ENCODE peak calls at places on chromosome 14, in five cellular contexts. B is breast epithelium, A is stomach, W is GM12891, I is sigmoid colon. M is an unnamed sample.

GRCh38 chr14:67765192-67765834 is 51.1 kb downstream of the ZFYVE26 start:
- DNase-seq in A (no peak), I (no peak), W (no peak), B (no peak), M (no peak)

GRCh38 chr14:78399316-78399889 is 229.2 kb downstream of the NRXN3 start:
- DNase-seq in W (no peak), I (no peak), A (no peak), B (no peak), M (no peak)

GRCh38 chr14:65850429-65851145 is 438.1 kb downstream of the FUT8 start:
- DNase-seq in B (no peak), I (no peak), A (no peak), W (no peak), M (no peak)

GRCh38 chr14:75315143-75315542 is 36.5 kb downstream of the FOS start:
- DNase-seq in W (no peak), A (peak; percentile 54), B (no peak), I (peak; percentile 68), M (no peak)

GRCh38 chr14:66240112-66240511 is 246.1 kb upstream of the CCDC196 start:
- DNase-seq in B (no peak), A (no peak), I (no peak), W (no peak), M (no peak)

GRCh38 chr14:96631621-96632362 is 129.6 kb downstream of the PAPOLA start:
- DNase-seq in A (peak; percentile 18), I (no peak), B (no peak), W (no peak), M (no peak)

GRCh38 chr14:64509036-64509435 is 4.5 kb downstream of the ZBTB1 start:
- DNase-seq in I (no peak), A (no peak), W (no peak), B (no peak), M (no peak)

GRCh38 chr14:75334191-75335051 is 55.8 kb downstream of the FOS start:
- DNase-seq in W (peak; percentile 39), B (no peak), I (peak; percentile 83), A (peak; percentile 42), M (peak; percentile 36)

GRCh38 chr14:91519239-91520036 is 9.3 kb upstream of the PPP4R3A start:
- DNase-seq in W (no peak), B (no peak), I (no peak), A (no peak), M (no peak)

GRCh38 chr14:98433436-98433835 is 838.6 kb downstream of the BCL11B start:
- DNase-seq in B (no peak), A (no peak), W (no peak), I (no peak), M (no peak)

GRCh38 chr14:46140445-46140844 is 511.1 kb downstream of the RPL10L start:
- DNase-seq in I (no peak), B (no peak), W (no peak), A (no peak), M (no peak)

GRCh38 chr14:29216316-29216715 is 449.7 kb downstream of the FOXG1 start:
- DNase-seq in B (no peak), I (no peak), A (no peak), W (no peak), M (no peak)

GRCh38 chr14:93619176-93619793 is 169.0 kb downstream of the PRIMA1 start:
- DNase-seq in B (no peak), W (peak; percentile 9), A (peak; percentile 31), I (no peak), M (peak; percentile 5)
- TF ChIP-seq POLR2A in B (no peak), W (no peak), A (no peak), I (no peak), M (no peak)

GRCh38 chr14:105666420-105666819 is 140.0 kb downstream of the TMEM121 start:
- DNase-seq in A (no peak), I (no peak), W (no peak), B (no peak), M (no peak)
- TF ChIP-seq POLR2AphosphoS5 in A (no peak), I (no peak), W (no peak), B (no peak), M (no peak)

GRCh38 chr14:24176599-24176998 is 4.7 kb downstream of the REC8 start:
- DNase-seq in W (no peak), B (no peak), I (no peak), A (no peak), M (no peak)

GRCh38 chr14:24167527-24168114 is 4.3 kb upstream of the REC8 start:
- DNase-seq in W (no peak), I (no peak), B (no peak), A (no peak), M (no peak)

GRCh38 chr14:24172261-24172860 is 481 bp downstream of the REC8 start:
- DNase-seq in B (no peak), A (no peak), I (no peak), W (no peak), M (no peak)

GRCh38 chr14:24172871-24173281 is 996 bp downstream of the REC8 start:
- DNase-seq in I (no peak), B (no peak), W (no peak), A (no peak), M (no peak)

GRCh38 chr14:24171422-24172260 is at the start of gene REC8:
- DNase-seq in A (peak; percentile 82), W (peak; percentile 95), B (no peak), I (peak; percentile 95), M (peak; percentile 89)
- TF ChIP-seq POLR2A in A (peak; percentile 33), W (peak; percentile 85), B (no peak), I (no peak), M (peak; percentile 75)

GRCh38 chr14:99793213-99794155 is at the start of gene EML1:
- DNase-seq in B (peak; percentile 70), W (peak; percentile 95), I (peak; percentile 93), A (peak; percentile 83), M (peak; percentile 92)
- TF ChIP-seq POLR2AphosphoS5 in B (no peak), W (no peak), I (peak; percentile 7), A (no peak), M (no peak)

GRCh38 chr14:81170104-81170828 is 50.5 kb downstream of the GTF2A1 start:
- DNase-seq in A (peak; percentile 92), W (peak; percentile 44), I (peak; percentile 97), B (peak; percentile 87), M (peak; percentile 64)
- TF ChIP-seq POLR2A in A (no peak), W (peak; percentile 83), I (peak; percentile 21), B (peak; percentile 25), M (peak; percentile 81)

GRCh38 chr14:105053421-105053820 is 11.8 kb downstream of the GPR132 start:
- DNase-seq in I (no peak), W (no peak), B (no peak), A (no peak), M (no peak)
- TF ChIP-seq POLR2AphosphoS5 in I (no peak), W (no peak), B (no peak), A (no peak), M (no peak)

GRCh38 chr14:31252865-31253264 is 45.3 kb upstream of the HECTD1 start:
- DNase-seq in I (no peak), B (no peak), W (no peak), A (no peak), M (no peak)

GRCh38 chr14:31256534-31257243 is 49.1 kb upstream of the HECTD1 start:
- DNase-seq in A (no peak), B (no peak), W (no peak), I (no peak), M (no peak)

GRCh38 chr14:31253746-31254471 is 46.3 kb upstream of the HECTD1 start:
- DNase-seq in W (no peak), I (no peak), A (no peak), B (no peak), M (no peak)

GRCh38 chr14:31255286-31255685 is 47.7 kb upstream of the HECTD1 start:
- DNase-seq in A (no peak), B (no peak), I (no peak), W (no peak), M (no peak)

GRCh38 chr14:31251028-31251958 is 43.7 kb upstream of the HECTD1 start:
- DNase-seq in W (no peak), A (peak; percentile 41), B (no peak), I (no peak), M (no peak)
- TF ChIP-seq POLR2A in W (no peak), A (no peak), B (no peak), I (no peak), M (no peak)

GRCh38 chr14:49688701-49689030 is 652 bp upstream of the POLE2 start:
- DNase-seq in A (no peak), W (no peak), I (no peak), B (no peak), M (no peak)

GRCh38 chr14:49692191-49692757 is 646 bp upstream of the KLHDC1 start:
- DNase-seq in I (no peak), W (no peak), B (no peak), A (no peak), M (no peak)

GRCh38 chr14:49691031-49691430 is 1.9 kb upstream of the KLHDC1 start:
- DNase-seq in B (no peak), I (no peak), W (no peak), A (no peak), M (no peak)

GRCh38 chr14:49686425-49686824 is 1.6 kb downstream of the POLE2 start:
- DNase-seq in A (no peak), I (no peak), W (no peak), B (no peak), M (no peak)

DNA sequence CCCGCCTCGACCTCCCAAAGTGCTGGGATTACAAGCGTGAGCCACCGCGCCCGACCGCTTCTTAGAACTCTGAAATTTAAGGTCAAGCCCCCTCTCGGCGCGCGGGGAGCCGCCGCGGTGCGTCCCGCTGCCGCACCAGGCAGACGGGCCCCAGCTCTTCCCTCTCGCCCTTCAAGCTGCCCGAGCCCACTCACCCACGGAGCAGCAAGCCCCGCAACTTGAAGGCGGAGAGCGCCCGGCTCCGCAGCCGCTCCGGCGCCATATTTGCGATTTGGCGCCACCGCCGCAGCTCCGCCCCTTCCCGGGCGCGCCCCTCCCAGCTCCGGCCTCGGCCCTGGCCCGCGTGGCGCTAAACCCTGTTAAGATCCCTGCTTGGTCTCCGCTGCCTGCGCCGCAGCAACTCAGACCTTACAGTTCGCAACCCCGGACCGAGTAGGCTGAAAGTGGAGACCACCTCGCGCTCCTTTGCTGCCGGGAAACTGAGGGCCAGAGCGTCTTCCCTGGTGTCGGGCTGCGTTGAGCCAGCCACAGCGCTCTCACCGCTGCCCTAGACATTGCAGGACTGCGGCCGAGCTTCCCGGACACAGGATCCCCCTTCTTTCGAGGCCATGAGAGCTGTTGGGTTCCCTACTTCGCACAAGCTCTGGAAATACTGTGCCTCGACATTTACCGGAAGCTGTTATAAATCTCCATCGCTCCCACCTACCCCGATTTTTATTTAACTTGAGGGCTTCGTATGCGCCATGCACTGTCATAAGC is at the start of gene POLE2:
- DNase-seq in A (peak; percentile 78), B (peak; percentile 66), I (peak; percentile 81), W (peak; percentile 74), M (peak; percentile 74)
- TF ChIP-seq POLR2AphosphoS5 in A (no peak), B (no peak), I (peak; percentile 53), W (peak; percentile 38), M (no peak)

GRCh38 chr14:68784995-68785816 is 7.7 kb downstream of the ZFP36L1 start:
- DNase-seq in I (peak; percentile 74), A (peak; percentile 27), B (no peak), W (no peak), M (no peak)
- TF ChIP-seq POLR2A in I (no peak), A (peak; percentile 10), B (no peak), W (no peak), M (no peak)

M was measured in GM12892.